ENCODE peak calls at places on chromosome 18, in eight cellular contexts. One of them, this sample, is unnamed.

GRCh38 chr18:45384137-45384998 is 230.9 kb upstream of the SLC14A2 start:
- DNase-seq in effector memory CD4-positive, alpha-beta T cell: no peak
- DNase-seq in AG04450: no peak
- DNase-seq in substantia nigra: no peak
- DNase-seq in prostate gland: peak
- DNase-seq in uterus: peak
- DNase-seq in GM23338: peak
- DNase-seq in colonic mucosa: peak
- DNase-seq in this sample: peak

GRCh38 chr18:22433960-22434359 is 16.2 kb upstream of the CTAGE1 start:
- DNase-seq in AG04450: no peak
- DNase-seq in uterus: no peak
- DNase-seq in effector memory CD4-positive, alpha-beta T cell: no peak
- DNase-seq in GM23338: no peak
- DNase-seq in prostate gland: no peak
- DNase-seq in substantia nigra: no peak
- DNase-seq in colonic mucosa: no peak
- DNase-seq in this sample: no peak

GRCh38 chr18:3429121-3429520 is 20.9 kb upstream of the TGIF1 start:
- DNase-seq in substantia nigra: no peak
- DNase-seq in effector memory CD4-positive, alpha-beta T cell: no peak
- DNase-seq in uterus: no peak
- DNase-seq in GM23338: no peak
- DNase-seq in AG04450: no peak
- DNase-seq in prostate gland: no peak
- DNase-seq in colonic mucosa: no peak
- DNase-seq in this sample: no peak

GRCh38 chr18:55090566-55091187 is 131.4 kb upstream of the CCDC68 start:
- DNase-seq in colonic mucosa: no peak
- DNase-seq in effector memory CD4-positive, alpha-beta T cell: no peak
- DNase-seq in substantia nigra: no peak
- DNase-seq in GM23338: no peak
- DNase-seq in AG04450: no peak
- DNase-seq in uterus: no peak
- DNase-seq in prostate gland: no peak
- DNase-seq in this sample: no peak

GRCh38 chr18:45171575-45172225 is 443.6 kb upstream of the SLC14A2 start:
- DNase-seq in uterus: peak
- DNase-seq in AG04450: no peak
- DNase-seq in effector memory CD4-positive, alpha-beta T cell: no peak
- DNase-seq in substantia nigra: no peak
- DNase-seq in colonic mucosa: no peak
- DNase-seq in prostate gland: no peak
- DNase-seq in GM23338: no peak
- DNase-seq in this sample: no peak

GRCh38 chr18:62179213-62179612 is 7.6 kb downstream of the PIGN start:
- DNase-seq in AG04450: no peak
- DNase-seq in effector memory CD4-positive, alpha-beta T cell: no peak
- DNase-seq in colonic mucosa: no peak
- DNase-seq in uterus: no peak
- DNase-seq in GM23338: no peak
- DNase-seq in substantia nigra: no peak
- DNase-seq in prostate gland: no peak
- DNase-seq in this sample: no peak

GRCh38 chr18:21656402-21656801 is 44.3 kb downstream of the SNRPD1 start:
- DNase-seq in AG04450: no peak
- DNase-seq in prostate gland: no peak
- DNase-seq in colonic mucosa: no peak
- DNase-seq in uterus: no peak
- DNase-seq in substantia nigra: no peak
- DNase-seq in GM23338: no peak
- DNase-seq in effector memory CD4-positive, alpha-beta T cell: no peak
- DNase-seq in this sample: no peak

GRCh38 chr18:46425511-46425910 is 231.5 kb downstream of the LOXHD1 start:
- DNase-seq in colonic mucosa: no peak
- DNase-seq in AG04450: no peak
- DNase-seq in uterus: no peak
- DNase-seq in substantia nigra: no peak
- DNase-seq in effector memory CD4-positive, alpha-beta T cell: no peak
- DNase-seq in GM23338: no peak
- DNase-seq in prostate gland: no peak
- DNase-seq in this sample: no peak

GRCh38 chr18:26747131-26747475 is 118.4 kb downstream of the AQP4 start:
- DNase-seq in AG04450: no peak
- DNase-seq in prostate gland: no peak
- DNase-seq in colonic mucosa: no peak
- DNase-seq in uterus: no peak
- DNase-seq in effector memory CD4-positive, alpha-beta T cell: no peak
- DNase-seq in GM23338: no peak
- DNase-seq in substantia nigra: no peak
- DNase-seq in this sample: no peak

GRCh38 chr18:39389800-39390379 is 1824.3 kb upstream of the CELF4 start:
- DNase-seq in effector memory CD4-positive, alpha-beta T cell: no peak
- DNase-seq in AG04450: no peak
- DNase-seq in prostate gland: no peak
- DNase-seq in GM23338: peak
- DNase-seq in colonic mucosa: no peak
- DNase-seq in uterus: no peak
- DNase-seq in substantia nigra: no peak
- DNase-seq in this sample: no peak

GRCh38 chr18:12701161-12701560 is 1.4 kb downstream of the CEP76 start:
- DNase-seq in prostate gland: no peak
- DNase-seq in effector memory CD4-positive, alpha-beta T cell: no peak
- DNase-seq in GM23338: no peak
- DNase-seq in AG04450: no peak
- DNase-seq in colonic mucosa: no peak
- DNase-seq in substantia nigra: no peak
- DNase-seq in uterus: no peak
- DNase-seq in this sample: no peak

GRCh38 chr18:58088723-58089074 is 44.7 kb downstream of the NEDD4L start:
- DNase-seq in substantia nigra: no peak
- DNase-seq in uterus: no peak
- DNase-seq in GM23338: no peak
- DNase-seq in effector memory CD4-positive, alpha-beta T cell: no peak
- DNase-seq in AG04450: no peak
- DNase-seq in colonic mucosa: no peak
- DNase-seq in prostate gland: peak
- DNase-seq in this sample: no peak

GRCh38 chr18:35282353-35282752 is 7.7 kb downstream of the ZSCAN30 start:
- DNase-seq in AG04450: peak
- DNase-seq in substantia nigra: no peak
- DNase-seq in effector memory CD4-positive, alpha-beta T cell: no peak
- DNase-seq in GM23338: no peak
- DNase-seq in uterus: no peak
- DNase-seq in colonic mucosa: no peak
- DNase-seq in prostate gland: no peak
- DNase-seq in this sample: no peak

GRCh38 chr18:57776767-57777166 is 26.3 kb downstream of the ATP8B1 start:
- DNase-seq in prostate gland: no peak
- DNase-seq in GM23338: no peak
- DNase-seq in AG04450: no peak
- DNase-seq in effector memory CD4-positive, alpha-beta T cell: no peak
- DNase-seq in colonic mucosa: no peak
- DNase-seq in uterus: no peak
- DNase-seq in substantia nigra: no peak
- DNase-seq in this sample: no peak

GRCh38 chr18:7904529-7904928 is 337.4 kb downstream of the PTPRM start:
- DNase-seq in uterus: no peak
- DNase-seq in effector memory CD4-positive, alpha-beta T cell: no peak
- DNase-seq in GM23338: no peak
- DNase-seq in prostate gland: no peak
- DNase-seq in substantia nigra: no peak
- DNase-seq in colonic mucosa: no peak
- DNase-seq in AG04450: peak
- DNase-seq in this sample: no peak

DNA sequence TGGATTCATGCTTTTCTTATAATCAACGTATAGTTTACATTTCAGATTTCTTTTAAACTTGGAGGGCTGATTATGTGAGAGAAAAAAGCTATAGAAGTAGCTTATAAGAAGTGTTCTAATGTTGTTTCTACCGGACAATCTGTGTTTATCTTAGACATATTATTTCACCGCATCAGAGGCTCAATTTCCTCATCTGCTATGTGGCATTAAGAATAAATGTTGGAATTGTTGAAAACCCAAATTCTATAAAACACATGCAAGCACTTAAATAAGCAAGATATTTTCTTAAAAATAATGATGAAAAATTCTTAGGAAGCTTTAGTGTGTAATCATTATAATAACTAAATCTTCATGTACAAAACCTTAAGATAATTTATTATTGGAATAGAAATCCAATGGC is 407.9 kb downstream of the HRH4 start:
- DNase-seq in prostate gland: no peak
- DNase-seq in effector memory CD4-positive, alpha-beta T cell: no peak
- DNase-seq in AG04450: no peak
- DNase-seq in GM23338: no peak
- DNase-seq in substantia nigra: no peak
- DNase-seq in uterus: no peak
- DNase-seq in colonic mucosa: no peak
- DNase-seq in this sample: no peak
- H3K27ac ChIP-seq in prostate gland: no peak
- H3K27ac ChIP-seq in effector memory CD4-positive, alpha-beta T cell: no peak
- H3K27ac ChIP-seq in AG04450: no peak
- H3K27ac ChIP-seq in GM23338: no peak
- H3K27ac ChIP-seq in substantia nigra: no peak
- H3K27ac ChIP-seq in uterus: no peak
- H3K27ac ChIP-seq in colonic mucosa: no peak
- H3K27ac ChIP-seq in this sample: no peak

GRCh38 chr18:5518179-5518770 is 25.5 kb downstream of the EPB41L3 start:
- DNase-seq in prostate gland: no peak
- DNase-seq in GM23338: no peak
- DNase-seq in substantia nigra: no peak
- DNase-seq in effector memory CD4-positive, alpha-beta T cell: no peak
- DNase-seq in AG04450: no peak
- DNase-seq in uterus: no peak
- DNase-seq in colonic mucosa: no peak
- DNase-seq in this sample: no peak

GRCh38 chr18:5520464-5520863 is 23.3 kb downstream of the EPB41L3 start:
- DNase-seq in substantia nigra: no peak
- DNase-seq in colonic mucosa: no peak
- DNase-seq in prostate gland: no peak
- DNase-seq in uterus: no peak
- DNase-seq in effector memory CD4-positive, alpha-beta T cell: no peak
- DNase-seq in AG04450: no peak
- DNase-seq in GM23338: no peak
- DNase-seq in this sample: no peak

GRCh38 chr18:5519448-5520362 is 24.1 kb downstream of the EPB41L3 start:
- DNase-seq in effector memory CD4-positive, alpha-beta T cell: no peak
- DNase-seq in uterus: no peak
- DNase-seq in substantia nigra: no peak
- DNase-seq in GM23338: peak
- DNase-seq in AG04450: no peak
- DNase-seq in colonic mucosa: no peak
- DNase-seq in prostate gland: no peak
- DNase-seq in this sample: no peak

GRCh38 chr18:5521000-5521399 is 22.8 kb downstream of the EPB41L3 start:
- DNase-seq in substantia nigra: no peak
- DNase-seq in colonic mucosa: no peak
- DNase-seq in prostate gland: no peak
- DNase-seq in AG04450: no peak
- DNase-seq in GM23338: no peak
- DNase-seq in effector memory CD4-positive, alpha-beta T cell: no peak
- DNase-seq in uterus: no peak
- DNase-seq in this sample: no peak

GRCh38 chr18:5518899-5519371 is 24.9 kb downstream of the EPB41L3 start:
- DNase-seq in colonic mucosa: no peak
- DNase-seq in uterus: no peak
- DNase-seq in effector memory CD4-positive, alpha-beta T cell: no peak
- DNase-seq in GM23338: no peak
- DNase-seq in AG04450: no peak
- DNase-seq in substantia nigra: no peak
- DNase-seq in prostate gland: no peak
- DNase-seq in this sample: no peak
- H3K27ac ChIP-seq in colonic mucosa: no peak
- H3K27ac ChIP-seq in uterus: peak
- H3K27ac ChIP-seq in effector memory CD4-positive, alpha-beta T cell: no peak
- H3K27ac ChIP-seq in GM23338: no peak
- H3K27ac ChIP-seq in AG04450: no peak
- H3K27ac ChIP-seq in substantia nigra: no peak
- H3K27ac ChIP-seq in prostate gland: no peak
- H3K27ac ChIP-seq in this sample: peak

GRCh38 chr18:9760641-9761040 is 52.5 kb downstream of the RAB31 start:
- DNase-seq in prostate gland: no peak
- DNase-seq in uterus: no peak
- DNase-seq in effector memory CD4-positive, alpha-beta T cell: no peak
- DNase-seq in AG04450: no peak
- DNase-seq in colonic mucosa: no peak
- DNase-seq in GM23338: no peak
- DNase-seq in substantia nigra: no peak
- DNase-seq in this sample: no peak

GRCh38 chr18:9756566-9757470 is 48.7 kb downstream of the RAB31 start:
- DNase-seq in substantia nigra: no peak
- DNase-seq in prostate gland: no peak
- DNase-seq in effector memory CD4-positive, alpha-beta T cell: no peak
- DNase-seq in GM23338: no peak
- DNase-seq in uterus: no peak
- DNase-seq in colonic mucosa: no peak
- DNase-seq in AG04450: no peak
- DNase-seq in this sample: no peak

GRCh38 chr18:9758624-9759075 is 50.5 kb downstream of the RAB31 start:
- DNase-seq in effector memory CD4-positive, alpha-beta T cell: no peak
- DNase-seq in colonic mucosa: no peak
- DNase-seq in uterus: no peak
- DNase-seq in prostate gland: no peak
- DNase-seq in AG04450: no peak
- DNase-seq in GM23338: no peak
- DNase-seq in substantia nigra: no peak
- DNase-seq in this sample: no peak

GRCh38 chr18:9755603-9756002 is 47.5 kb downstream of the RAB31 start:
- DNase-seq in prostate gland: no peak
- DNase-seq in colonic mucosa: no peak
- DNase-seq in uterus: no peak
- DNase-seq in AG04450: no peak
- DNase-seq in substantia nigra: no peak
- DNase-seq in effector memory CD4-positive, alpha-beta T cell: no peak
- DNase-seq in GM23338: no peak
- DNase-seq in this sample: no peak

GRCh38 chr18:9757851-9758587 is 49.9 kb downstream of the RAB31 start:
- DNase-seq in AG04450: no peak
- DNase-seq in effector memory CD4-positive, alpha-beta T cell: no peak
- DNase-seq in uterus: peak
- DNase-seq in prostate gland: no peak
- DNase-seq in GM23338: no peak
- DNase-seq in substantia nigra: no peak
- DNase-seq in colonic mucosa: no peak
- DNase-seq in this sample: no peak
- H3K27ac ChIP-seq in AG04450: no peak
- H3K27ac ChIP-seq in effector memory CD4-positive, alpha-beta T cell: no peak
- H3K27ac ChIP-seq in uterus: peak
- H3K27ac ChIP-seq in prostate gland: no peak
- H3K27ac ChIP-seq in GM23338: no peak
- H3K27ac ChIP-seq in substantia nigra: no peak
- H3K27ac ChIP-seq in colonic mucosa: no peak
- H3K27ac ChIP-seq in this sample: no peak

DNA sequence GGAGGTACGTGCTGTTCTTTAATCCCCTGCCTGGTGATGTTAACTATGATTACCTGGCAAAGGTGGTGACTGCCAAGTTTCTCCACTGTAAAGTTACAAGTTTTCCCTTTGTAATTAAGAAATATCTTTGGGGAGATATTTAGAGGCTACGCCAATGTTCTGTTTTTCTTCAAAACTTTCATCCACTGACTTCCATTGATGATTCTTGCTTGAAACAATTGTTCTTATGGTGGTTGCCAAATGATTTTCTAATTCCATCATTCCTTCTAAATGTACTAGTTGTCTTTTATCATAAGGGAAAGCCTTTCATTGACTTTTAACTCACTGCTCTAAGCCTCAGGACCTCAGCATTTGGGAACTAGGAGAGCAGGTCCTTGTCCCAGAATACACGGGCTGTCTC is 205.5 kb downstream of the SMAD7 start:
- DNase-seq in effector memory CD4-positive, alpha-beta T cell: no peak
- DNase-seq in GM23338: no peak
- DNase-seq in colonic mucosa: no peak
- DNase-seq in substantia nigra: no peak
- DNase-seq in uterus: no peak
- DNase-seq in AG04450: no peak
- DNase-seq in prostate gland: no peak
- DNase-seq in this sample: no peak
- H3K27ac ChIP-seq in effector memory CD4-positive, alpha-beta T cell: no peak
- H3K27ac ChIP-seq in GM23338: no peak
- H3K27ac ChIP-seq in colonic mucosa: no peak
- H3K27ac ChIP-seq in substantia nigra: no peak
- H3K27ac ChIP-seq in uterus: peak
- H3K27ac ChIP-seq in AG04450: no peak
- H3K27ac ChIP-seq in prostate gland: no peak
- H3K27ac ChIP-seq in this sample: no peak

This sample was measured in heart right ventricle.